ENCODE peak calls at places on chromosomes 2 and 18, in six cellular contexts. S, T, I, A, H and M are unnamed samples.

GRCh38 chr2:3487931-3488554 is 31.3 kb downstream of the ADI1 start:
- DNase-seq in H (no peak), S (no peak), A (no peak), I (no peak), T (no peak), M (no peak)

GRCh38 chr18:37409870-37410269 is 155.7 kb downstream of the CELF4 start:
- DNase-seq in A (no peak), T (no peak), S (no peak), H (no peak), I (peak), M (no peak)

GRCh38 chr2:143489135-143489534 is 359.9 kb downstream of the ARHGAP15 start:
- DNase-seq in A (no peak), S (peak), I (peak), T (no peak), H (no peak), M (peak)

GRCh38 chr2:134398300-134398699 is 144.4 kb downstream of the MGAT5 start:
- DNase-seq in A (no peak), I (peak), T (no peak), S (peak), H (no peak), M (peak)

GRCh38 chr2:19833978-19834377 is 67.8 kb downstream of the TTC32 start:
- DNase-seq in A (no peak), H (no peak), S (no peak), T (no peak), I (no peak), M (no peak)

GRCh38 chr18:21146016-21146415 is 34.4 kb upstream of the ROCK1 start:
- DNase-seq in I (no peak), A (no peak), S (no peak), T (peak), H (no peak), M (no peak)

GRCh38 chr18:8643479-8643878 is 34.2 kb downstream of the RAB12 start:
- DNase-seq in I (no peak), A (no peak), T (no peak), H (no peak), S (no peak), M (no peak)

GRCh38 chr18:6591491-6591890 is 138.0 kb upstream of the ARHGAP28 start:
- DNase-seq in H (no peak), T (no peak), S (peak), I (no peak), A (no peak), M (peak)

GRCh38 chr2:218567797-218568189 is 358 bp downstream of the USP37 start:
- DNase-seq in T (no peak), S (no peak), I (no peak), A (peak), H (no peak), M (no peak)

GRCh38 chr2:60530228-60530627 is 23.2 kb downstream of the BCL11A start:
- DNase-seq in I (no peak), A (peak), H (no peak), S (no peak), T (no peak), M (no peak)

GRCh38 chr18:28581503-28582169 is 404.7 kb upstream of the CDH2 start:
- DNase-seq in A (no peak), T (no peak), H (peak), I (no peak), S (peak), M (no peak)

GRCh38 chr2:201235865-201236811 is 24.2 kb upstream of the CASP8 start:
- DNase-seq in T (peak), A (peak), H (peak), S (peak), I (peak), M (peak)

GRCh38 chr2:26245810-26246209 is 1.1 kb downstream of the HADHB start:
- DNase-seq in A (no peak), H (no peak), S (peak), I (no peak), T (peak), M (no peak)

GRCh38 chr2:204860249-204860648 is 315.0 kb downstream of the PARD3B start:
- DNase-seq in A (no peak), H (no peak), S (peak), T (no peak), I (peak), M (no peak)

GRCh38 chr2:224143521-224143920 is 104.4 kb upstream of the SERPINE2 start:
- DNase-seq in S (peak), T (no peak), A (no peak), I (no peak), H (no peak), M (no peak)

GRCh38 chr18:55224086-55224625 is 264.9 kb upstream of the CCDC68 start:
- DNase-seq in H (no peak), T (no peak), S (no peak), A (no peak), I (no peak), M (no peak)

GRCh38 chr2:7956126-7956689 is 725.6 kb upstream of the ID2 start:
- DNase-seq in H (no peak), T (no peak), I (peak), S (peak), A (no peak), M (no peak)

GRCh38 chr2:237280235-237280634 is 133.7 kb downstream of the COL6A3 start:
- DNase-seq in A (no peak), I (peak), S (peak), T (no peak), H (no peak), M (peak)

GRCh38 chr2:239710953-239711861 is 310.4 kb upstream of the HDAC4 start:
- DNase-seq in S (no peak), A (no peak), I (no peak), H (no peak), T (no peak), M (no peak)

GRCh38 chr2:28613181-28613580 is 117.3 kb downstream of the PLB1 start:
- DNase-seq in I (no peak), A (no peak), S (no peak), T (no peak), H (no peak), M (no peak)

GRCh38 chr2:175049671-175050070 is 44.5 kb upstream of the CHN1 start:
- DNase-seq in T (no peak), H (no peak), A (no peak), S (peak), I (no peak), M (peak)

GRCh38 chr2:71710805-71711469 is 257.6 kb downstream of the DYSF start:
- DNase-seq in T (no peak), H (no peak), I (no peak), A (no peak), S (no peak), M (no peak)

GRCh38 chr2:205716126-205716525 is 33.8 kb downstream of the NRP2 start:
- DNase-seq in I (no peak), A (no peak), H (no peak), T (no peak), S (no peak), M (no peak)

GRCh38 chr2:232315049-232315922 is 63.3 kb upstream of the ALPP start:
- DNase-seq in T (peak), I (peak), H (no peak), A (no peak), S (peak), M (peak)

GRCh38 chr2:205766765-205767359 is 84.6 kb downstream of the NRP2 start:
- DNase-seq in S (peak), H (peak), I (peak), T (peak), A (peak), M (peak)